ENCODE peak calls at places on chromosomes 12 and 14, in six cellular contexts. Z, Q, R, D, I and Y are unnamed samples.
A peak's percentile ranks its signal among the peaks of the same experiment; 100 is the strongest.

GRCh38 chr14:25050494-25051170 is 685 bp upstream of the STXBP6 start:
- DNase-seq in R (no peak), I (no peak), D (no peak), Z (no peak), Q (no peak), Y (peak; percentile 65)

GRCh38 chr12:105334568-105334967 is 4.1 kb downstream of the C12orf75 start:
- DNase-seq in I (no peak), Q (no peak), D (no peak), R (no peak), Z (no peak), Y (peak; percentile 75)

GRCh38 chr12:93706824-93707223 is 29.6 kb downstream of the CRADD start:
- DNase-seq in Z (no peak), Q (no peak), D (no peak), R (no peak), I (no peak), Y (no peak)

GRCh38 chr12:52527121-52527800 is 7.1 kb upstream of the KRT5 start:
- DNase-seq in R (peak; percentile 2), D (no peak), Z (no peak), I (no peak), Q (no peak), Y (no peak)

GRCh38 chr14:24353551-24354529 is 14.0 kb upstream of the RIPK3 start:
- DNase-seq in Q (no peak), I (no peak), Z (no peak), D (no peak), R (no peak), Y (peak; percentile 80)

GRCh38 chr12:31018106-31018890 is 55.4 kb upstream of the DDX11 start:
- DNase-seq in Q (no peak), Z (no peak), R (no peak), D (no peak), I (no peak), Y (no peak)

GRCh38 chr12:3552726-3553045 is 61.7 kb downstream of the PRMT8 start:
- DNase-seq in D (no peak), R (no peak), Q (no peak), Z (no peak), I (no peak), Y (no peak)

GRCh38 chr14:40280652-40281051 is 848.4 kb upstream of the FBXO33 start:
- DNase-seq in D (no peak), Q (no peak), R (no peak), Z (no peak), I (no peak), Y (no peak)

GRCh38 chr14:100261621-100262020 is 22.7 kb downstream of the YY1 start:
- DNase-seq in I (no peak), D (no peak), Z (no peak), R (no peak), Q (peak; percentile 61), Y (no peak)

GRCh38 chr12:43501705-43502104 is 50.3 kb downstream of the ADAMTS20 start:
- DNase-seq in D (no peak), I (no peak), Z (no peak), R (no peak), Q (peak; percentile 12), Y (peak; percentile 21)

GRCh38 chr12:47087088-47087688 is 7.4 kb upstream of the AMIGO2 start:
- DNase-seq in Z (no peak), D (no peak), R (no peak), Q (no peak), I (no peak), Y (no peak)

GRCh38 chr14:70755655-70756054 is 53.7 kb downstream of the MAP3K9 start:
- DNase-seq in D (no peak), Q (no peak), Z (no peak), R (no peak), I (no peak), Y (peak; percentile 94)

GRCh38 chr12:127060933-127061332 is 1206.0 kb upstream of the TMEM132C start:
- DNase-seq in Q (no peak), D (no peak), Z (no peak), R (no peak), I (no peak), Y (no peak)

GRCh38 chr12:26987634-26988424 is 26.4 kb downstream of the TM7SF3 start:
- DNase-seq in Z (no peak), Q (no peak), D (no peak), I (no peak), R (no peak), Y (no peak)

GRCh38 chr12:7970475-7971252 is 34.7 kb upstream of the SLC2A3 start:
- DNase-seq in I (peak; percentile 89), Z (peak; percentile 94), Q (peak; percentile 93), D (peak; percentile 95), R (peak; percentile 84), Y (peak; percentile 87)

GRCh38 chr12:95949801-95950206 is 6.7 kb downstream of the AMDHD1 start:
- DNase-seq in Z (no peak), Q (no peak), I (no peak), D (no peak), R (no peak), Y (no peak)